ENCODE peak calls at places on chromosomes 7 and 10, in six cellular contexts. U is GDM1; S is BE2C; Q is CMK; J is CD4-positive, alpha-beta T cell; E is NCI-H187. X is an unnamed sample.

GRCh38 chr10:93600861-93601773 is at the start of gene RBP4:
- DNase-seq in U (no peak), S (peak; percentile 13), Q (no peak), J (no peak), E (no peak), X (no peak)

GRCh38 chr10:133003195-133003594 is 60.8 kb upstream of the CFAP46 start:
- DNase-seq in U (no peak), S (no peak), Q (no peak), J (no peak), E (no peak), X (no peak)

GRCh38 chr10:88004451-88004850 is 141.0 kb downstream of the PTEN start:
- DNase-seq in U (no peak), S (no peak), Q (no peak), J (no peak), E (no peak), X (no peak)

GRCh38 chr10:130802301-130802700 is 509.2 kb downstream of the TCERG1L start:
- DNase-seq in U (no peak), S (no peak), Q (no peak), J (no peak), E (peak; percentile 46), X (no peak)

GRCh38 chr7:8111282-8111681 is 142.7 kb downstream of the GLCCI1 start:
- DNase-seq in U (no peak), S (no peak), Q (no peak), J (no peak), E (no peak), X (no peak)

GRCh38 chr7:155584763-155585531 is 38.6 kb upstream of the CNPY1 start:
- DNase-seq in U (no peak), S (peak; percentile 49), Q (no peak), J (no peak), E (no peak), X (peak; percentile 68)

GRCh38 chr7:131357282-131357880 is 29.7 kb downstream of the MKLN1 start:
- DNase-seq in U (no peak), S (no peak), Q (no peak), J (no peak), E (no peak), X (no peak)

GRCh38 chr7:13829231-13829630 is 160.2 kb downstream of the ETV1 start:
- DNase-seq in U (no peak), S (no peak), Q (no peak), J (no peak), E (no peak), X (no peak)

GRCh38 chr10:34121974-34122282 is 693.2 kb downstream of the PARD3 start:
- DNase-seq in U (peak; percentile 57), S (no peak), Q (no peak), J (no peak), E (no peak), X (no peak)

GRCh38 chr7:73831656-73832579 is 1.1 kb downstream of the CLDN4 start:
- DNase-seq in U (no peak), S (no peak), Q (no peak), J (no peak), E (peak; percentile 71), X (no peak)

GRCh38 chr7:49766966-49767365 is 6.5 kb upstream of the VWC2 start:
- DNase-seq in U (no peak), S (no peak), Q (no peak), J (no peak), E (no peak), X (no peak)

GRCh38 chr10:93073539-93074136 is at the start of gene CYP26A1:
- DNase-seq in U (no peak), S (no peak), Q (no peak), J (no peak), E (no peak), X (no peak)

GRCh38 chr7:137832382-137832781 is 14.4 kb downstream of the DGKI start:
- DNase-seq in U (no peak), S (no peak), Q (no peak), J (no peak), E (no peak), X (no peak)

GRCh38 chr10:109914966-109915365 is 8.3 kb downstream of the XPNPEP1 start:
- DNase-seq in U (peak; percentile 38), S (no peak), Q (no peak), J (peak; percentile 20), E (no peak), X (peak; percentile 86)

GRCh38 chr7:7595451-7595850 is 28.8 kb downstream of the MIOS start:
- DNase-seq in U (no peak), S (no peak), Q (no peak), J (no peak), E (no peak), X (no peak)

GRCh38 chr7:80255656-80256055 is 121.0 kb downstream of the GNAI1 start:
- DNase-seq in U (no peak), S (no peak), Q (no peak), J (no peak), E (no peak), X (no peak)

GRCh38 chr10:60732240-60733188 is 45.8 kb upstream of the CDK1 start:
- DNase-seq in U (no peak), S (no peak), Q (no peak), J (peak; percentile 14), E (no peak), X (peak; percentile 14)

GRCh38 chr7:158836692-158837091 is 7.4 kb upstream of the ESYT2 start:
- DNase-seq in U (no peak), S (no peak), Q (no peak), J (no peak), E (no peak), X (no peak)

GRCh38 chr10:62853710-62854109 is 37.5 kb upstream of the EGR2 start:
- DNase-seq in U (peak; percentile 17), S (no peak), Q (no peak), J (no peak), E (no peak), X (peak; percentile 52)

GRCh38 chr10:1962025-1962424 is 224.7 kb upstream of the ADARB2 start:
- DNase-seq in U (no peak), S (no peak), Q (no peak), J (no peak), E (no peak), X (no peak)